ENCODE peak calls at places on chromosomes 6 and 20, in six cellular contexts. Q is lower lobe of right lung, A is Daoy, U is progenitor cell of endocrine pancreas, D is endodermal cell, N is pancreas. M is an unnamed sample.

GRCh38 chr6:89495961-89496535 is 63.1 kb downstream of the ANKRD6 start:
- DNase-seq in Q (no peak), U (no peak), A (no peak), N (no peak), D (no peak), M (no peak)

GRCh38 chr6:6246539-6246938 is 73.9 kb downstream of the F13A1 start:
- DNase-seq in N (no peak), A (peak), U (no peak), Q (no peak), D (no peak), M (peak)

GRCh38 chr20:34997171-34997570 is 41.5 kb downstream of the MYH7B start:
- DNase-seq in U (no peak), D (peak), Q (no peak), N (no peak), A (no peak), M (no peak)

GRCh38 chr20:18739785-18740184 is 73.8 kb upstream of the SCP2D1 start:
- DNase-seq in U (no peak), D (peak), A (peak), Q (no peak), N (no peak), M (no peak)

GRCh38 chr6:139473239-139473701 is 98.8 kb upstream of the CITED2 start:
- DNase-seq in Q (no peak), U (no peak), A (no peak), D (peak), N (peak), M (no peak)

GRCh38 chr6:112282217-112282616 is 27.9 kb upstream of the LAMA4 start:
- DNase-seq in N (no peak), U (no peak), D (peak), Q (peak), A (peak), M (peak)

GRCh38 chr6:16698988-16699868 is 62.0 kb downstream of the ATXN1 start:
- DNase-seq in Q (no peak), U (no peak), A (peak), D (no peak), N (no peak), M (no peak)

GRCh38 chr20:39691151-39691862 is 729.2 kb downstream of the DHX35 start:
- DNase-seq in A (no peak), Q (no peak), N (no peak), D (no peak), U (no peak), M (no peak)

GRCh38 chr6:45959534-45960195 is 56.0 kb downstream of the CLIC5 start:
- DNase-seq in N (no peak), A (peak), D (no peak), U (no peak), Q (no peak), M (peak)

GRCh38 chr6:43455034-43455747 is at the start of gene DLK2:
- DNase-seq in N (no peak), U (no peak), A (peak), Q (no peak), D (no peak), M (no peak)

GRCh38 chr20:62485062-62485700 is 9.4 kb upstream of the GATA5 start:
- DNase-seq in N (no peak), Q (no peak), A (no peak), U (no peak), D (no peak), M (no peak)

GRCh38 chr6:108742041-108742440 is 106.2 kb upstream of the ARMC2 start:
- DNase-seq in Q (no peak), A (no peak), U (no peak), N (no peak), D (peak), M (no peak)

M was measured in RKO.